ENCODE peak calls at places on chromosome X, in five cellular contexts. P is effector memory CD4-positive, alpha-beta T cell; J is NCI-H1417; E is neural crest cell; Y is stimulated activated CD8-positive, alpha-beta memory T cell treated with anti-CD3 and anti-CD28 coated beads, Interleukin-4, amount 100 ng/mL, for 24 hours. I is an unnamed sample.

GRCh38 chrX:136318895-136319597 is 18.3 kb downstream of the ADGRG4 start:
- DNase-seq in E (no peak), Y (no peak), P (no peak), J (no peak), I (no peak)

GRCh38 chrX:74118503-74118902 is 185.5 kb upstream of the ZCCHC13 start:
- DNase-seq in Y (no peak), P (no peak), E (no peak), J (no peak), I (no peak)

GRCh38 chrX:14508025-14508690 is 21.2 kb upstream of the GLRA2 start:
- DNase-seq in E (no peak), P (no peak), J (no peak), Y (no peak), I (no peak)

GRCh38 chrX:124895947-124896346 is 423.7 kb upstream of the TEX13C start:
- DNase-seq in P (no peak), Y (no peak), E (no peak), J (no peak), I (no peak)

GRCh38 chrX:136731207-136731782 is 49.4 kb downstream of the ARHGEF6 start:
- DNase-seq in E (no peak), J (no peak), P (no peak), Y (no peak), I (peak)

GRCh38 chrX:43446752-43447151 is 209.3 kb upstream of the MAOA start:
- DNase-seq in P (no peak), Y (no peak), J (no peak), E (no peak), I (no peak)

GRCh38 chrX:20971250-20971649 is 403.0 kb upstream of the CNKSR2 start:
- DNase-seq in E (no peak), P (no peak), J (no peak), Y (no peak), I (no peak)

GRCh38 chrX:45849261-45849660 is 648.6 kb upstream of the DIPK2B start:
- DNase-seq in Y (no peak), E (no peak), P (no peak), J (no peak), I (peak)

GRCh38 chrX:13386636-13387035 is 66.8 kb upstream of the ATXN3L start:
- DNase-seq in J (no peak), Y (no peak), P (no peak), E (no peak), I (no peak)

GRCh38 chrX:118181030-118181429 is 64.4 kb upstream of the KLHL13 start:
- DNase-seq in Y (no peak), E (no peak), P (no peak), J (no peak), I (peak)

GRCh38 chrX:100654256-100654655 is 10.3 kb downstream of the SRPX2 start:
- DNase-seq in J (no peak), E (no peak), P (no peak), Y (no peak), I (peak)

GRCh38 chrX:72019487-72019886 is 108.8 kb downstream of the NHSL2 start:
- DNase-seq in E (no peak), J (no peak), P (no peak), Y (no peak), I (no peak)

GRCh38 chrX:134782796-134783195 is 124.5 kb upstream of the PLAC1 start:
- DNase-seq in Y (no peak), P (no peak), E (no peak), J (no peak), I (peak)

GRCh38 chrX:153888344-153888743 is 2.4 kb upstream of the L1CAM start:
- DNase-seq in Y (no peak), J (no peak), E (no peak), P (no peak), I (no peak)

GRCh38 chrX:153435845-153436244 is 10.0 kb downstream of the TREX2 start:
- DNase-seq in E (no peak), J (no peak), P (no peak), Y (no peak), I (no peak)

GRCh38 chrX:53544936-53545335 is 110.8 kb upstream of the HSD17B10 start:
- DNase-seq in J (no peak), E (no peak), Y (no peak), P (no peak), I (no peak)

GRCh38 chrX:140764401-140764919 is 54.9 kb downstream of the LINC00632 start:
- DNase-seq in P (no peak), E (peak), J (no peak), Y (no peak), I (peak)

GRCh38 chrX:87338510-87338909 is 179.1 kb upstream of the KLHL4 start:
- DNase-seq in J (no peak), Y (no peak), E (no peak), P (no peak), I (peak)

GRCh38 chrX:96474357-96475125 is 210.1 kb upstream of the DIAPH2 start:
- DNase-seq in Y (no peak), P (no peak), J (no peak), E (no peak), I (peak)

GRCh38 chrX:39214380-39215126 is 413.3 kb downstream of the MID1IP1 start:
- DNase-seq in E (no peak), Y (no peak), J (no peak), P (no peak), I (no peak)

GRCh38 chrX:22041931-22042530 is 9.9 kb downstream of the PHEX start:
- DNase-seq in J (no peak), P (no peak), E (no peak), Y (no peak), I (no peak)

GRCh38 chrX:47523713-47524166 is 37.3 kb upstream of the ARAF start:
- DNase-seq in Y (no peak), J (no peak), P (no peak), E (peak), I (no peak)

GRCh38 chrX:45267007-45267406 is 66.3 kb upstream of the DIPK2B start:
- DNase-seq in P (no peak), J (no peak), E (no peak), Y (no peak), I (no peak)

GRCh38 chrX:41684138-41684537 is 4.6 kb upstream of the GPR34 start:
- DNase-seq in E (no peak), J (no peak), Y (no peak), P (no peak), I (no peak)

GRCh38 chrX:10158279-10158939 is 1.6 kb downstream of the CLCN4 start:
- DNase-seq in J (no peak), P (no peak), E (peak), Y (no peak), I (no peak)

GRCh38 chrX:117973175-117974075 is 143.2 kb downstream of the KLHL13 start:
- DNase-seq in J (no peak), E (no peak), P (no peak), Y (no peak), I (no peak)

GRCh38 chrX:21487832-21488231 is 113.6 kb downstream of the CNKSR2 start:
- DNase-seq in E (no peak), Y (no peak), P (no peak), J (peak), I (peak)

GRCh38 chrX:106680716-106681115 is 45.8 kb upstream of the RNF128 start:
- DNase-seq in P (no peak), E (no peak), Y (no peak), J (no peak), I (no peak)

GRCh38 chrX:148049441-148049840 is 68.3 kb downstream of the FMR1NB start:
- DNase-seq in P (no peak), Y (no peak), E (no peak), J (peak), I (peak)

GRCh38 chrX:144006811-144007210 is 122.9 kb downstream of the UBE2NL start:
- DNase-seq in P (no peak), E (no peak), Y (no peak), J (no peak), I (peak)

GRCh38 chrX:87941841-87942240 is 424.2 kb downstream of the KLHL4 start:
- DNase-seq in Y (no peak), P (no peak), E (no peak), J (no peak), I (no peak)

GRCh38 chrX:110316351-110317078 is 1.4 kb downstream of the AMMECR1 start:
- DNase-seq in Y (no peak), E (peak), P (no peak), J (no peak), I (peak)

GRCh38 chrX:123818243-123818642 is 41.6 kb upstream of the XIAP start:
- DNase-seq in P (no peak), Y (no peak), E (no peak), J (no peak), I (peak)

GRCh38 chrX:44997888-44998287 is 124.9 kb downstream of the KDM6A start:
- DNase-seq in Y (no peak), P (no peak), E (no peak), J (no peak), I (no peak)

GRCh38 chrX:29453333-29453732 is 762.0 kb upstream of the MAGEB2 start:
- DNase-seq in J (no peak), E (no peak), P (no peak), Y (no peak), I (no peak)

GRCh38 chrX:101550362-101550761 is at the start of gene ARMCX1:
- DNase-seq in Y (peak), J (no peak), E (peak), P (no peak), I (peak)

GRCh38 chrX:2841511-2841910 is 12.8 kb downstream of the GYG2 start:
- DNase-seq in P (no peak), J (no peak), E (no peak), Y (no peak), I (no peak)

GRCh38 chrX:50081282-50081955 is 119.4 kb downstream of the AKAP4 start:
- DNase-seq in Y (no peak), J (no peak), P (no peak), E (no peak), I (peak)

GRCh38 chrX:46208225-46208854 is 336.9 kb downstream of the ZNF674 start:
- DNase-seq in J (no peak), P (no peak), E (no peak), Y (no peak), I (no peak)